ENCODE peak calls at places on chromosome 10, in six cellular contexts. B, U, F, T, A and S are unnamed samples.

GRCh38 chr10:48557511-48558123 is 47.3 kb downstream of the ARHGAP22 start:
- DNase-seq in B (no peak), U (no peak), F (no peak), T (no peak), A (no peak), S (no peak)

GRCh38 chr10:106991084-106991483 is 173.4 kb downstream of the SORCS1 start:
- DNase-seq in B (no peak), U (no peak), F (no peak), T (no peak), A (no peak), S (no peak)

GRCh38 chr10:86970152-86970886 is 2.0 kb downstream of the ADIRF start:
- DNase-seq in B (peak), U (peak), F (peak), T (peak), A (peak), S (no peak)

GRCh38 chr10:113335603-113336002 is 217.2 kb upstream of the HABP2 start:
- DNase-seq in B (peak), U (no peak), F (no peak), T (no peak), A (no peak), S (no peak)

GRCh38 chr10:127695431-127695830 is 41.6 kb upstream of the FOXI2 start:
- DNase-seq in B (no peak), U (peak), F (no peak), T (no peak), A (no peak), S (no peak)

GRCh38 chr10:17785276-17785935 is 23.7 kb upstream of the MRC1 start:
- DNase-seq in B (no peak), U (no peak), F (no peak), T (no peak), A (no peak), S (no peak)

GRCh38 chr10:82949816-82950575 is 1075.0 kb downstream of the NRG3 start:
- DNase-seq in B (no peak), U (no peak), F (no peak), T (no peak), A (no peak), S (no peak)

GRCh38 chr10:3195706-3196105 is 23.1 kb upstream of the PITRM1 start:
- DNase-seq in B (no peak), U (no peak), F (no peak), T (no peak), A (no peak), S (no peak)

GRCh38 chr10:33861833-33862232 is 527.4 kb upstream of the NRP1 start:
- DNase-seq in B (no peak), U (no peak), F (no peak), T (no peak), A (no peak), S (no peak)

GRCh38 chr10:85902046-85902445 is 464.5 kb downstream of the GRID1 start:
- DNase-seq in B (peak), U (no peak), F (no peak), T (no peak), A (no peak), S (no peak)

GRCh38 chr10:123478112-123478511 is 188.0 kb upstream of the GPR26 start:
- DNase-seq in B (no peak), U (no peak), F (no peak), T (no peak), A (no peak), S (no peak)

GRCh38 chr10:13219685-13220670 is 14.2 kb downstream of the UCMA start:
- DNase-seq in B (peak), U (peak), F (peak), T (no peak), A (peak), S (peak)

GRCh38 chr10:58319599-58319998 is 15.2 kb upstream of the UBE2D1 start:
- DNase-seq in B (no peak), U (no peak), F (peak), T (no peak), A (no peak), S (no peak)

GRCh38 chr10:75400163-75400768 is 1.3 kb downstream of the ZNF503 start:
- DNase-seq in B (peak), U (no peak), F (no peak), T (peak), A (no peak), S (no peak)

GRCh38 chr10:3077940-3078630 is 10.7 kb downstream of the PFKP start:
- DNase-seq in B (no peak), U (peak), F (no peak), T (peak), A (no peak), S (no peak)

GRCh38 chr10:71075759-71076472 is 136.5 kb upstream of the UNC5B start:
- DNase-seq in B (no peak), U (no peak), F (no peak), T (peak), A (peak), S (no peak)

GRCh38 chr10:26555719-26556368 is 117.7 kb downstream of the APBB1IP start:
- DNase-seq in B (peak), U (no peak), F (peak), T (no peak), A (peak), S (peak)

GRCh38 chr10:119028900-119029612 is 458 bp upstream of the NANOS1 start:
- DNase-seq in B (peak), U (peak), F (peak), T (peak), A (peak), S (no peak)

GRCh38 chr10:32253300-32253699 is 93.7 kb downstream of the EPC1 start:
- DNase-seq in B (no peak), U (no peak), F (peak), T (no peak), A (no peak), S (no peak)

GRCh38 chr10:26516540-26517101 is 78.5 kb downstream of the APBB1IP start:
- DNase-seq in B (peak), U (peak), F (peak), T (no peak), A (no peak), S (no peak)

GRCh38 chr10:8086315-8086714 is 31.8 kb downstream of the GATA3 start:
- DNase-seq in B (no peak), U (peak), F (no peak), T (no peak), A (no peak), S (no peak)

GRCh38 chr10:50993817-50994251 is 80.5 kb upstream of the PRKG1 start:
- DNase-seq in B (peak), U (no peak), F (no peak), T (no peak), A (peak), S (no peak)

GRCh38 chr10:113576853-113577252 is 24.0 kb downstream of the HABP2 start:
- DNase-seq in B (peak), U (peak), F (peak), T (no peak), A (no peak), S (no peak)

GRCh38 chr10:126374435-126374834 is 13.8 kb downstream of the ADAM12 start:
- DNase-seq in B (no peak), U (no peak), F (no peak), T (no peak), A (no peak), S (no peak)

GRCh38 chr10:117830832-117831231 is 215.9 kb downstream of the RAB11FIP2 start:
- DNase-seq in B (no peak), U (peak), F (no peak), T (no peak), A (no peak), S (no peak)

GRCh38 chr10:54703086-54703485 is 97.9 kb downstream of the PCDH15 start:
- DNase-seq in B (peak), U (peak), F (no peak), T (no peak), A (no peak), S (no peak)

GRCh38 chr10:122461729-122462532 is 578 bp downstream of the HTRA1 start:
- DNase-seq in B (peak), U (peak), F (peak), T (no peak), A (peak), S (no peak)

GRCh38 chr10:97490592-97490991 is 7.6 kb downstream of the MMS19 start:
- DNase-seq in B (no peak), U (no peak), F (no peak), T (no peak), A (no peak), S (no peak)

GRCh38 chr10:7945469-7946187 is 108.9 kb upstream of the GATA3 start:
- DNase-seq in B (peak), U (no peak), F (no peak), T (no peak), A (no peak), S (no peak)

GRCh38 chr10:17984056-17984455 is 32.3 kb downstream of the SLC39A12 start:
- DNase-seq in B (peak), U (no peak), F (no peak), T (no peak), A (no peak), S (no peak)

GRCh38 chr10:43304687-43305333 is 37.9 kb upstream of the RASGEF1A start:
- DNase-seq in B (peak), U (peak), F (peak), T (peak), A (peak), S (no peak)

GRCh38 chr10:58971806-58972491 is 204.5 kb upstream of the PHYHIPL start:
- DNase-seq in B (no peak), U (no peak), F (no peak), T (no peak), A (no peak), S (no peak)

GRCh38 chr10:96651998-96652431 is 65.2 kb upstream of the TM9SF3 start:
- DNase-seq in B (no peak), U (no peak), F (no peak), T (no peak), A (no peak), S (no peak)

GRCh38 chr10:75434292-75434691 is 2.9 kb downstream of the LRMDA start:
- DNase-seq in B (no peak), U (no peak), F (no peak), T (no peak), A (no peak), S (no peak)

GRCh38 chr10:80713398-80713928 is 175.8 kb downstream of the SH2D4B start:
- DNase-seq in B (no peak), U (peak), F (no peak), T (no peak), A (no peak), S (no peak)

GRCh38 chr10:6610647-6611046 is 30.6 kb upstream of the PRKCQ start:
- DNase-seq in B (no peak), U (no peak), F (no peak), T (no peak), A (no peak), S (no peak)

GRCh38 chr10:70652761-70653657 is 19.3 kb upstream of the ADAMTS14 start:
- DNase-seq in B (peak), U (no peak), F (no peak), T (no peak), A (no peak), S (no peak)

GRCh38 chr10:9596368-9596920 is 1421.2 kb upstream of the CELF2 start:
- DNase-seq in B (peak), U (no peak), F (no peak), T (no peak), A (no peak), S (no peak)
- H3K4me3 ChIP-seq in B (no peak), U (no peak), F (no peak), T (no peak), A (no peak), S (no peak)

DNA sequence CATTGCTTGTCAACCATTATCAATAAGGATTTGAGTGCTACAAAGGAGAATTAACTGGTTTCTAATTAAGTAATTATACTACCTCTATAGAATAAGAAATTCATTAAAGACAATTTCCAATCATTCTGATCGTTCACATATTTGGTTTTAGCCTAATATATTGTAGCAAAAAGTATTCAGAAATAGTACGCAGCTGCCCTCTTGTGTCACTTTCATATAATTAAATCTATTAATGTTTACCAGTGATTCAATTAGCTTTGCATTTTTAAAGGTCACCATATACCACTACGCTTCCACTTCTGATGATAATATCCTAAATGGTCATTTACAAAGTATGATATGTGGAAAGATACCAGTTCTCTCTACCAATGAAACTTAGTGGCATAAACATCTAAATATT is 128.3 kb downstream of the NEBL start:
- DNase-seq in B (peak), U (peak), F (no peak), T (no peak), A (no peak), S (peak)
- TF ChIP-seq CTCF in B (peak), U (peak), F (peak), T (no peak), A (peak), S (peak)

DNA sequence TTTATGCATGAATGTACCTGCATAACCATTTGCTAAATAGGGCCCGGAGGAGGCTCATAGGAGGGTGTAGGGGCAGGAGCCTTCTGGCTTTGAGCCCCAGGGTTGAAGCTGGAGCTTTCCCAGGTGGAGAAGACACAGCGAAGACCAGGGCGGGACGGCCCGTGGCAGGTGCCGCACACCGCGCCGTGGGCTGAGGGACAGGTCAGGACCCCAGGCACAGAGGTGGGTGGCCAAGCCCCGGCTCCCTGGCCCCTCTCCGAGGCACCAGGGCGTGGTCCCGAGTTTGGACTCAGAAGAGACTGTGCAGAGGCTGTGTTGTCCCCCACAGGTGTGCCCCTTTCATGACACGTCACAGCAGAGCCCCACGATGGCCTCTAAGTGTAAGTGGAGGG is 56.5 kb downstream of the PWWP2B start:
- DNase-seq in B (no peak), U (no peak), F (no peak), T (no peak), A (no peak), S (no peak)
- H3K4me3 ChIP-seq in B (no peak), U (peak), F (peak), T (peak), A (no peak), S (peak)

GRCh38 chr10:5089869-5090268 is 4.3 kb upstream of the AKR1C3 start:
- DNase-seq in B (peak), U (peak), F (peak), T (no peak), A (no peak), S (peak)
- TF ChIP-seq CTCF in B (peak), U (peak), F (peak), T (no peak), A (no peak), S (peak)

GRCh38 chr10:89536013-89536354 is 590 bp upstream of the SLC16A12 start:
- DNase-seq in B (no peak), U (no peak), F (no peak), T (no peak), A (no peak), S (no peak)
- H3K4me3 ChIP-seq in B (no peak), U (peak), F (peak), T (peak), A (peak), S (no peak)

DNA sequence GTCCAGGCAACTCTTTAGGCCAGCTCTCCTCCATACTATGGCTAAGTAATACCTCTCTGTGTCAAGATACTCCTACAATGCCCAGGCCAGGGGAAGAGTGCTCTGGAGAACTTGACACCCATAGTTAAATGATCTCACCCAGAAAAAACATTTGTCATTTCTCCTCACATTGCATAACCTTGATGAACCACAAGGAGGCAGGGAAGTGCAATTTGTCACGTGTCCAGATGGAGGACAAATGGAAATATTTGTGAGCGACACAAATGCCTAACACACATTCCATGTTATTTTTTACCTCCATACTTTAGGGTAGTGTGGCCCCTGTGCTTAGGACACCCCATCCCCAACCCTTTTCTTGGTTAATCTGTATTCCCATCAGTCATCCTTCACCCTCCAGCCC is 78.3 kb downstream of the HTR7 start:
- DNase-seq in B (peak), U (peak), F (peak), T (no peak), A (no peak), S (peak)
- TF ChIP-seq CTCF in B (peak), U (peak), F (peak), T (no peak), A (no peak), S (peak)

GRCh38 chr10:93438796-93439253 is 43.3 kb downstream of the MYOF start:
- DNase-seq in B (peak), U (peak), F (no peak), T (peak), A (peak), S (no peak)
- H3K4me3 ChIP-seq in B (no peak), U (peak), F (no peak), T (peak), A (no peak), S (no peak)

GRCh38 chr10:47288916-47289495 is 11.0 kb upstream of the GDF10 start:
- DNase-seq in B (no peak), U (no peak), F (no peak), T (no peak), A (peak), S (no peak)
- TF ChIP-seq CTCF in B (no peak), U (no peak), F (no peak), T (no peak), A (no peak), S (no peak)